ENCODE peak calls at places on chromosome 7, in five cellular contexts. Y is breast epithelium; M is CD4-positive, alpha-beta T cell; U is tibial artery; H is AG04450. L is an unnamed sample.
A peak's percentile ranks its signal among the peaks of the same experiment; 100 is the strongest.

GRCh38 chr7:159070422-159071148 is 74.1 kb downstream of the VIPR2 start:
- DNase-seq in U (no peak), H (no peak), M (no peak), Y (no peak), L (peak; percentile 65)

GRCh38 chr7:29955799-29956476 is 33.7 kb downstream of the SCRN1 start:
- DNase-seq in H (no peak), Y (no peak), M (no peak), U (no peak), L (no peak)

GRCh38 chr7:54813398-54813797 is 54.4 kb upstream of the SEC61G start:
- DNase-seq in M (no peak), Y (peak; percentile 26), H (no peak), U (peak; percentile 59), L (no peak)

GRCh38 chr7:12884856-12885440 is 197.5 kb downstream of the ARL4A start:
- DNase-seq in Y (no peak), M (no peak), H (peak; percentile 7), U (no peak), L (no peak)

GRCh38 chr7:68684246-68684850 is 913.9 kb upstream of the AUTS2 start:
- DNase-seq in M (no peak), U (no peak), H (no peak), Y (peak; percentile 51), L (no peak)

GRCh38 chr7:17362439-17363095 is 64.1 kb downstream of the AHR start:
- DNase-seq in Y (no peak), H (no peak), M (no peak), U (no peak), L (no peak)

GRCh38 chr7:109552017-109552416 is 982.3 kb downstream of the DNAJB9 start:
- DNase-seq in M (no peak), Y (no peak), H (no peak), U (no peak), L (no peak)

GRCh38 chr7:65489260-65489767 is 115.7 kb downstream of the ZNF92 start:
- DNase-seq in H (no peak), U (no peak), M (no peak), Y (no peak), L (no peak)

GRCh38 chr7:151410405-151411390 is 860 bp upstream of the WDR86 start:
- DNase-seq in U (no peak), Y (no peak), M (no peak), H (no peak), L (no peak)

GRCh38 chr7:106236065-106236464 is 48.7 kb downstream of the NAMPT start:
- DNase-seq in H (no peak), Y (no peak), M (no peak), U (no peak), L (no peak)

GRCh38 chr7:2941201-2941859 is 97.2 kb upstream of the GNA12 start:
- DNase-seq in U (no peak), M (no peak), Y (no peak), H (no peak), L (no peak)

GRCh38 chr7:125645770-125646169 is 716.1 kb upstream of the POT1 start:
- DNase-seq in U (no peak), M (no peak), Y (no peak), H (no peak), L (no peak)

GRCh38 chr7:102303669-102304422 is 17.2 kb downstream of the SH2B2 start:
- DNase-seq in U (no peak), Y (no peak), H (no peak), M (no peak), L (no peak)

GRCh38 chr7:150958603-150959002 is 19.5 kb downstream of the KCNH2 start:
- DNase-seq in H (no peak), U (no peak), M (no peak), Y (no peak), L (no peak)

GRCh38 chr7:3682028-3682712 is 381.1 kb downstream of the SDK1 start:
- DNase-seq in U (no peak), Y (no peak), H (no peak), M (no peak), L (no peak)

GRCh38 chr7:39413866-39414668 is 152.1 kb upstream of the YAE1 start:
- DNase-seq in Y (no peak), M (peak; percentile 22), H (no peak), U (peak; percentile 27), L (no peak)

GRCh38 chr7:122752583-122752982 is 49.9 kb upstream of the RNF148 start:
- DNase-seq in Y (no peak), M (no peak), U (no peak), H (no peak), L (no peak)

GRCh38 chr7:149827089-149827981 is 10.8 kb upstream of the ZNF862 start:
- DNase-seq in M (no peak), U (no peak), Y (no peak), H (no peak), L (no peak)

GRCh38 chr7:47301657-47302295 is 280.1 kb downstream of the TNS3 start:
- DNase-seq in U (no peak), Y (no peak), H (no peak), M (no peak), L (peak; percentile 74)

GRCh38 chr7:49775065-49775948 is 1.9 kb downstream of the VWC2 start:
- DNase-seq in U (no peak), Y (no peak), M (no peak), H (no peak), L (no peak)

GRCh38 chr7:71442492-71443196 is 310.7 kb downstream of the GALNT17 start:
- DNase-seq in H (no peak), U (no peak), M (no peak), Y (no peak), L (no peak)

GRCh38 chr7:5638994-5639393 is 142.5 kb downstream of the RNF216 start:
- DNase-seq in U (no peak), Y (no peak), M (no peak), H (no peak), L (no peak)

GRCh38 chr7:116354546-116355422 is 144.4 kb downstream of the TES start:
- DNase-seq in H (peak; percentile 94), M (no peak), U (peak; percentile 70), Y (peak; percentile 72), L (no peak)

GRCh38 chr7:104839842-104840241 is 174.2 kb upstream of the KMT2E start:
- DNase-seq in Y (no peak), H (no peak), M (no peak), U (no peak), L (no peak)

DNA sequence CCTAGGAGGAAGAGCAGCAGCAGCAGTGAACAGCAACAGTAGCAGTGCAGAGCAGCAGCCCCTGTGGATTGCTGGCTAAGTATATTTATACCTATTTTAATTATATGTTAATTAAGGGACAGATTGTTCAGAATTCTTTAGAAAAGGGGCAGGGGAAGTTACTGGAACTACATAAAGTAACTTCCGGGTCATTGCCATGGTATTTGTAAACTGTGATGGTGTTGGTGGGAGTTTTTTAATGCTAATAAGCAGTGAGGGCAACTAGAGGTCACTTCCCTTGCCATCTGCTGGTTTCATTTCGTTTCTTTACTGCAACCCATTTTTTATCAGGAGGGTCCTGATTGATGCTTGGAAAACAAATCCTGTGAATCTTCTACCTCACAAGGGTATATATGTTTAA is 229.8 kb upstream of the PODXL start:
- DNase-seq in M (no peak), U (no peak), H (no peak), Y (no peak), L (no peak)
- H3K27ac ChIP-seq in M (no peak overlapping the region), U (no peak overlapping the region), H (peak overlapping the region; percentile 21), Y (no peak overlapping the region), L (no peak overlapping the region)

GRCh38 chr7:77537136-77537594 is at the start of gene PTPN12:
- DNase-seq in U (no peak), Y (no peak), M (no peak), H (no peak), L (no peak)

GRCh38 chr7:77538908-77539212 is 1.8 kb downstream of the PTPN12 start:
- DNase-seq in H (no peak), U (no peak), M (no peak), Y (no peak), L (no peak)

GRCh38 chr7:77537595-77538185 is 595 bp downstream of the PTPN12 start:
- DNase-seq in Y (no peak), H (no peak), U (peak; percentile 38), M (peak; percentile 26), L (peak; percentile 89)

GRCh38 chr7:77536413-77537135 is 521 bp upstream of the PTPN12 start:
- DNase-seq in U (peak; percentile 98), M (peak; percentile 95), Y (peak; percentile 96), H (peak; percentile 87), L (peak; percentile 97)

DNA sequence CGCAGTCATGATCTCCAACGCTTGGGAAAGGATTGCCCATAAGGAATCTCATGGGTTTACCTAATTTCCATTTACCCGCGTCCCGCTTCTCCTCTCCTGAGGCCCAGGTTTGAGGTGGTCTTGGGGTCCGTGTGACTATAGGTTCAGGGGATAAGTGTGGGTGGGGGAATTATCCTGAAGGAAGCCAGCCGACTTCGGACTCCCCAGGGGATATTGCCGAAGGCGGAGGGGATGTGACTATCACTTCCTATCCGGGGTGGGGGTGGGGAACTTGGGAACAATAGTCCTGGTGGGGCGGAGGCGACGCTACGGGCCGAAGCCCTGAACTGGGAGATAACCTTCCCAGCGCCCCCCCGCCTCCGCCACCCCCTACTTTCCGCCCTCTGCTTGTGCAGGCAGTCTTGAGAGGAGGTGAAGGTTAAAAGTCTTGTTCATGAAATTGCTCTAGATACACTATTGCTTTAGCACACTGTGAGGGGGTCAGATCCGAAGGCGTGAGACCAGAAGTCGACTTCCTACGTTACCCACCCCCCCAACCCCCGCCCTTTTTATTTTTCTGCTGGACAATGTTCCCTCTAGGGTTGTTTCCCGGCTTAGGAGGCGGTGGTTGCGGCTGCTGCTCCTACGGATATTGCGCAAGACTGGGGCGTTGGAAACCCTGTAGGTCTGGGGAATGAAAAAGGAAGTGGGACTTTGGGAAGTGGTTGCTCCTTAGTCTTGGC is 1.3 kb downstream of the PTPN12 start:
- DNase-seq in M (no peak), Y (peak; percentile 83), U (peak; percentile 94), H (peak; percentile 71), L (peak; percentile 96)
- H3K27ac ChIP-seq in M (no peak overlapping the region), Y (peak overlapping the region; percentile 91), U (peak overlapping the region; percentile 99), H (peak overlapping the region; percentile 84), L (peak overlapping the region; percentile 89)

DNA sequence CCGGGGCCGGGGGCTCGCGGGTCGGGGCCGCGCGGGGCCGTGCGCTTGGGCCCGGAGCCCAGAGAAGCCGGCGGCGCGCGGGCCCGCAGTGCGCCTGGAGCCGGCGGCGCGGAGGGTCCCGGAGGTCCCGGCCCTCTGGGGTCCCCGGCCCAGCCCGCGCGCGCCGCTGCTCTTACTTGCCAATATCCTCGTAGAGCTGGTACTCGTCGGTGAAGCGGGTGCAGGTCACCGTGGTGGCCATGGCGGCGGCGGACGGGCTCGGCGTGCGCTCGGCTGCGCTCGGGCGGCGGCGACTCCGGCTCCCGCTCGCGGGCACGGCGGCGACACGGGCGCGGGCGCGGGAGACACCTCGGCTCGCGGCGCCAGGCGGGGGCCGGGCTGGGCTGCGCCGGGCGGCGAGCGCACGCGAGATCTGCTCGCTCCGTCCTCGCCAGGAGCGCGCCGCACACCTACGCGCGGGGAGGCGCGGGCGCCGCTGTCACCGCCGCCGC is at the start of gene CAMK2B:
- DNase-seq in U (no peak), Y (no peak), M (no peak), H (no peak), L (no peak)
- H3K27ac ChIP-seq in U (no peak within 1 kb of the TSS), Y (no peak within 1 kb of the TSS), M (no peak within 1 kb of the TSS), H (no peak within 1 kb of the TSS), L (no peak within 1 kb of the TSS)

GRCh38 chr7:87199700-87200450 is 19.7 kb downstream of the TMEM243 start:
- DNase-seq in M (no peak), Y (no peak), H (no peak), U (no peak), L (no peak)

GRCh38 chr7:87202705-87203104 is 16.8 kb downstream of the TMEM243 start:
- DNase-seq in H (no peak), U (no peak), M (no peak), Y (no peak), L (no peak)

GRCh38 chr7:87199241-87199640 is 20.3 kb downstream of the TMEM243 start:
- DNase-seq in M (no peak), H (no peak), U (no peak), Y (no peak), L (no peak)

GRCh38 chr7:87204933-87205332 is 14.6 kb downstream of the TMEM243 start:
- DNase-seq in Y (no peak), U (no peak), H (no peak), M (no peak), L (no peak)

GRCh38 chr7:87202208-87202607 is 17.3 kb downstream of the TMEM243 start:
- DNase-seq in U (no peak), Y (no peak), M (no peak), H (no peak), L (no peak)
- H3K27ac ChIP-seq in U (no peak overlapping the region), Y (no peak overlapping the region), M (no peak overlapping the region), H (no peak overlapping the region), L (no peak overlapping the region)

L was measured in vagina.